ENCODE peak calls at places on chromosomes 4 and X, in eight cellular contexts. U, O, P, I, X, A, S and M are unnamed samples.

GRCh38 chr4:145909773-145910172 is 28.9 kb downstream of the ZNF827 start:
- DNase-seq in U (no peak), O (peak), P (no peak), I (no peak), X (peak), A (no peak), S (no peak), M (no peak)

GRCh38 chr4:7326693-7327340 is 107.9 kb downstream of the PSAPL1 start:
- DNase-seq in U (no peak), O (peak), P (no peak), I (no peak), X (peak), A (no peak), S (no peak), M (no peak)

GRCh38 chr4:155705664-155706063 is 39.0 kb downstream of the GUCY1A1 start:
- DNase-seq in U (peak), O (no peak), P (peak), I (no peak), X (no peak), A (no peak), S (no peak), M (no peak)

GRCh38 chrX:85244411-85245210 is 820 bp downstream of the ZNF711 start:
- DNase-seq in U (peak), O (no peak), P (peak), I (no peak), X (no peak), A (peak), S (no peak), M (no peak)

GRCh38 chr4:26765515-26765914 is 95.1 kb upstream of the STIM2 start:
- DNase-seq in U (peak), O (no peak), P (no peak), I (no peak), X (no peak), A (no peak), S (no peak), M (no peak)

GRCh38 chr4:21512351-21512750 is 436.2 kb downstream of the KCNIP4 start:
- DNase-seq in U (peak), O (no peak), P (peak), I (no peak), X (no peak), A (peak), S (peak), M (no peak)

GRCh38 chrX:19513383-19513782 is 1.9 kb downstream of the MAP3K15 start:
- DNase-seq in U (no peak), O (no peak), P (no peak), I (no peak), X (no peak), A (no peak), S (no peak), M (no peak)

GRCh38 chr4:48483006-48483776 is at the start of gene SLC10A4:
- DNase-seq in U (no peak), O (no peak), P (no peak), I (no peak), X (peak), A (no peak), S (no peak), M (no peak)

GRCh38 chr4:54233697-54234496 is 4.8 kb downstream of the PDGFRA start:
- DNase-seq in U (peak), O (peak), P (peak), I (peak), X (peak), A (peak), S (peak), M (peak)

GRCh38 chr4:107853444-107854325 is 29.0 kb downstream of the SGMS2 start:
- DNase-seq in U (peak), O (no peak), P (no peak), I (no peak), X (no peak), A (peak), S (no peak), M (no peak)

GRCh38 chr4:15396157-15396800 is 31.6 kb upstream of the C1QTNF7 start:
- DNase-seq in U (no peak), O (no peak), P (peak), I (no peak), X (peak), A (peak), S (peak), M (no peak)

GRCh38 chr4:87974856-87975462 is 555 bp upstream of the SPP1 start:
- DNase-seq in U (peak), O (no peak), P (no peak), I (no peak), X (no peak), A (no peak), S (no peak), M (no peak)

GRCh38 chrX:13719192-13719856 is 15.1 kb downstream of the TRAPPC2 start:
- DNase-seq in U (no peak), O (no peak), P (no peak), I (no peak), X (no peak), A (no peak), S (no peak), M (no peak)

GRCh38 chr4:76233967-76234678 is 17.4 kb upstream of the FAM47E start:
- DNase-seq in U (no peak), O (no peak), P (no peak), I (no peak), X (no peak), A (no peak), S (no peak), M (no peak)

GRCh38 chr4:20422398-20422797 is 170.7 kb downstream of the SLIT2 start:
- DNase-seq in U (peak), O (no peak), P (peak), I (no peak), X (peak), A (peak), S (peak), M (no peak)

GRCh38 chr4:25863347-25863784 is 578 bp upstream of the SEL1L3 start:
- DNase-seq in U (no peak), O (no peak), P (no peak), I (no peak), X (no peak), A (no peak), S (no peak), M (no peak)

GRCh38 chr4:36551697-36552214 is 270.3 kb downstream of the DTHD1 start:
- DNase-seq in U (no peak), O (no peak), P (no peak), I (no peak), X (no peak), A (no peak), S (no peak), M (no peak)

GRCh38 chr4:83010522-83011318 is at the start of gene LIN54:
- DNase-seq in U (peak), O (peak), P (peak), I (peak), X (peak), A (peak), S (peak), M (peak)

GRCh38 chrX:50812995-50813842 is 775 bp downstream of the SHROOM4 start:
- DNase-seq in U (peak), O (peak), P (peak), I (no peak), X (peak), A (peak), S (no peak), M (no peak)

GRCh38 chrX:152907084-152907651 is 9.3 kb downstream of the ZNF185 start:
- DNase-seq in U (peak), O (peak), P (peak), I (no peak), X (no peak), A (peak), S (no peak), M (no peak)

GRCh38 chrX:139974496-139974895 is 9.2 kb upstream of the CXorf66 start:
- DNase-seq in U (no peak), O (no peak), P (no peak), I (no peak), X (no peak), A (no peak), S (no peak), M (no peak)

GRCh38 chrX:26783512-26784225 is 567.7 kb downstream of the MAGEB5 start:
- DNase-seq in U (no peak), O (no peak), P (peak), I (no peak), X (no peak), A (peak), S (peak), M (no peak)

DNA sequence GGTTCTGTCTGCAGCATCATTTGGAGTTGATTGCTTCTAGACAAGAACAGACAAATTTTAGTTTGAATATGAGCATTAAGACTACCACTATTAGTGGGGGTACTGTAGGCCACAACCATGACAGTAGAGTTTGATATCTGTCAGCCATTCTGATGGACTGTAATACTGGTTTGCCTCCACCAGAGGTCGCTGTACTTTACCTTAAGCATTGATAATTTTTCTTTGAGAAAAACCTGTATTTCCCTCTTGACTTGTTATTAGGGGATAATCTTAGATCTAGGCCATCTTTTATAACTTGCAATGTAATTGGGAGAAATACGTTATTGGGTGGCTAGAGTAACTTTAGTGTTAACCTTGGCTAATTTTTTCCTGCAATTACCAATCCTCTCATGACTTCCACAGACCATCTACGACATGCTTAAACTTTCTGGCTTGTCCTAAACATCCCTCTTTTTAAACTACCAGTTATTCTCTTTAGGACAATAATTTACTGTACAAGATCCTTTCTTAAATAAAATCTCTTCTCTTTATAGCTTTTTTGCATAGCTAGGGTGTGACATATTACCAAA is 562.4 kb downstream of the MAGEB5 start:
- DNase-seq in U (no peak), O (no peak), P (peak), I (no peak), X (no peak), A (no peak), S (no peak), M (no peak)
- TF ChIP-seq CTCF in U (no peak), O (peak), P (no peak), I (no peak), X (no peak), A (no peak), S (peak), M (no peak)

DNA sequence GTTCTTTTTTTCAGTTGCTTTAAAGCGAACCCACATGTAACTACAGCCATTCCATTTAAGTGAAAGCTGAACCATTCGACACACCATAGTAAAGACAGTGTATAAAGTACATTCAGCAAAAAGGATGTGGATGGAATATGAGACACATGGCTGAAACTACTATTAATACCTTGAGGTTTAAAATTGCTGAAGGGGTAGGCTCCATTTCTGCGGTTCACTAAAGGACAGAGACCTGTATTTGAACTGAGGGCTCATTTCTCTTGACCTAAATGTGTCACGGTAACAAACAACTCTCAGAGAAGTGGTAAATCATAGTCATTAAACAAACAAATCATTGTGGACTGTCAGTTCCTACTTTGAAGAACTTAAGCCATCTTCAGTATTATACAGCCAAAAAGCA is 1085.6 kb upstream of the TENM3 start:
- DNase-seq in U (no peak), O (no peak), P (no peak), I (no peak), X (no peak), A (no peak), S (peak), M (no peak)
- TF ChIP-seq CTCF in U (no peak), O (no peak), P (no peak), I (no peak), X (no peak), A (no peak), S (no peak), M (no peak)

GRCh38 chr4:139609647-139610046 is 53.6 kb upstream of the SETD7 start:
- DNase-seq in U (peak), O (no peak), P (peak), I (no peak), X (no peak), A (peak), S (no peak), M (no peak)
- TF ChIP-seq CTCF in U (no peak), O (no peak), P (no peak), I (no peak), X (no peak), A (no peak), S (no peak), M (no peak)

DNA sequence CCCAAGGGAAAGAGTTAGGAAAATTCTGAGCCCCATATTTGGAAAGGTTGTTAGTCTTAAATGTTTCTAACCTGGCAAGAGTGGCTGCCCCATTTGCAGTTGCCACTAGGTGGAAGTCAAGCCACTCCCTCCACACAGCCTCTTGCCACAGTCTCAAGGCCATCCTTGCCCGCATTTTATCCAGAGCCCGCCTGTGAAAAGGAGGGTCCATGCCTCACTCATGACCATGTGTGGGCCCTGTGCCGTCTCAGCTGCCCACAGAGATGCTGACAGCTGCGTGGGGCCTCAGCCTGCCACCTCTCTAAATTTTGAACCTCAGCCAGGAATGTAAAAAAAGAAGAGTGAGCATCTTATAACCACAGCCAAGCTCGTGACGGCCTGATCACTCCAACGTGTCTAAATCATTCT is 201.5 kb upstream of the FAM241A start:
- DNase-seq in U (no peak), O (no peak), P (peak), I (no peak), X (no peak), A (peak), S (peak), M (no peak)
- TF ChIP-seq CTCF in U (peak), O (no peak), P (peak), I (peak), X (no peak), A (peak), S (peak), M (no peak)

DNA sequence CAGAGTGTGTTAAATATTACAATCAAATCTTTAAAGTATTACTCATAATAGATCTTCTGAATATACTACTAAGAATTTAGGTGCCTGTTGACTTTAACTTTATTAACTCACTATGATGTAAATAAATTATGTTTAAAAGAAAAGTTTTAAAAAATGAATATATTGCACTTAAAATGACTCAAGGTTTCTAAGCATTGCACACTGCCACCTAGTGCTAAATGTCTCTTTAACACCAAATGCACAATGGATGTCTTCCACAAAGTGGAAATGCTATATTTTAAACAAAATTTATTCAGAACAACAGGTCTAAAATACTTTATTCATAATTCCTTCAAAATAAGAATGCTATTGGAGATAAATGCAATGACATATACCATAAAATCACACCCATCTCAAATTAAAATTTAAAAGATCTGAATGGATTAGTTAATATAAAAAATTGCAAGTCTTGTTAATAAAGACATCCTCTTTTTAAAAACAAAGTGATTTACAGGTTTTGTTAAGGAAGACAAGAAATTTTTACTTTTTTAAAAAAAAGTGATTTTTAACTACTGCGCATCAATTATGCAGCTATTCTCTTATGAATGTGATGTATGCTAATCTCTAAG is 5.5 kb downstream of the INPP4B start:
- DNase-seq in U (peak), O (no peak), P (peak), I (no peak), X (no peak), A (peak), S (peak), M (no peak)
- TF ChIP-seq CTCF in U (peak), O (peak), P (peak), I (peak), X (peak), A (peak), S (peak), M (no peak)

GRCh38 chr4:112063260-112063659 is 82.0 kb upstream of the FAM241A start:
- DNase-seq in U (no peak), O (no peak), P (no peak), I (no peak), X (no peak), A (no peak), S (no peak), M (no peak)
- TF ChIP-seq CTCF in U (no peak), O (no peak), P (no peak), I (no peak), X (no peak), A (no peak), S (no peak), M (no peak)

GRCh38 chrX:115549008-115549407 is 12.0 kb upstream of the PLS3 start:
- DNase-seq in U (no peak), O (no peak), P (no peak), I (no peak), X (no peak), A (no peak), S (no peak), M (no peak)

GRCh38 chrX:115553171-115553570 is 7.8 kb upstream of the PLS3 start:
- DNase-seq in U (no peak), O (no peak), P (no peak), I (no peak), X (no peak), A (no peak), S (no peak), M (no peak)

GRCh38 chrX:115547448-115547847 is 13.5 kb upstream of the PLS3 start:
- DNase-seq in U (no peak), O (no peak), P (no peak), I (no peak), X (no peak), A (no peak), S (no peak), M (no peak)
- TF ChIP-seq CTCF in U (no peak), O (no peak), P (peak), I (no peak), X (no peak), A (peak), S (no peak), M (no peak)

GRCh38 chr4:166324321-166324720 is 451.3 kb downstream of the TLL1 start:
- DNase-seq in U (no peak), O (no peak), P (peak), I (no peak), X (no peak), A (no peak), S (peak), M (no peak)
- TF ChIP-seq CTCF in U (peak), O (no peak), P (peak), I (no peak), X (no peak), A (no peak), S (peak), M (no peak)

GRCh38 chr4:73614468-73614867 is 5.8 kb downstream of the RASSF6 start:
- DNase-seq in U (no peak), O (no peak), P (no peak), I (no peak), X (no peak), A (no peak), S (no peak), M (no peak)

GRCh38 chr4:73617256-73617655 is 3.0 kb downstream of the RASSF6 start:
- DNase-seq in U (no peak), O (no peak), P (no peak), I (no peak), X (no peak), A (no peak), S (no peak), M (no peak)

GRCh38 chr4:73612032-73612431 is 8.2 kb downstream of the RASSF6 start:
- DNase-seq in U (no peak), O (no peak), P (no peak), I (no peak), X (no peak), A (no peak), S (no peak), M (no peak)

GRCh38 chr4:73613130-73613529 is 7.1 kb downstream of the RASSF6 start:
- DNase-seq in U (no peak), O (no peak), P (no peak), I (no peak), X (no peak), A (no peak), S (no peak), M (no peak)

DNA sequence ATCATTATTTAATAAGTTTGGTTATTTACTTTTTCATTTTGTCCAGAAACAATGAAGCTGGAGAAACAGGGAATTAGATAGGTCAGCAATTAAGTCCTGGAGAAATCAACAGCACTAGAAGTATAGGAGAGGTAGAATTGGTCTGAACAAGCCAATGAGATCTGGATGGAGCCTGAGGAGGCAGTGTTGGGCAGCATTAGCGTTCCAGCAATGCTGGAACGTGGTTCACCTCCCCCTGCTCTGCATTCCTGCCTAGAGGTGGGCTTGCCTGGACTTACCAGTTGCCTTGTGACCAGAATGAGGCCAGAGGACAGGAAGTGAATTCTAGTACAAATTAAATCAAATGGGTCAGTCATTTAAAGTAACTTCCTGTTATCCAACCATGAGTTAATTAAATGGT is 4.6 kb downstream of the RASSF6 start:
- DNase-seq in U (no peak), O (no peak), P (no peak), I (no peak), X (no peak), A (no peak), S (no peak), M (no peak)
- TF ChIP-seq CTCF in U (no peak), O (no peak), P (peak), I (no peak), X (no peak), A (no peak), S (no peak), M (no peak)